ENCODE peak calls at places on chromosomes 3 and 15, in four cellular contexts. S, W, Q and R are unnamed samples.

GRCh38 chr15:95492388-95493070 is 838.0 kb upstream of the NR2F2 start:
- DNase-seq in S (no peak), W (no peak), Q (no peak), R (no peak)

GRCh38 chr15:93152264-93152884 is 63.4 kb upstream of the RGMA start:
- DNase-seq in S (no peak), W (no peak), Q (no peak), R (no peak)

GRCh38 chr15:29452881-29453731 is 183.5 kb upstream of the NSMCE3 start:
- DNase-seq in Q (no peak), S (peak), W (no peak), R (no peak)

GRCh38 chr3:161314836-161315391 is 56.4 kb downstream of the SPTSSB start:
- DNase-seq in W (no peak), Q (no peak), S (no peak), R (no peak)

GRCh38 chr3:39180183-39180545 is 12.2 kb downstream of the XIRP1 start:
- DNase-seq in S (no peak), Q (no peak), W (no peak), R (no peak)

GRCh38 chr3:186520957-186521842 is 23.0 kb downstream of the CRYGS start:
- DNase-seq in W (no peak), Q (no peak), S (no peak), R (no peak)

GRCh38 chr15:67116742-67117141 is 51.3 kb downstream of the SMAD3 start:
- DNase-seq in S (no peak), W (peak), Q (no peak), R (no peak)

GRCh38 chr3:136885357-136886213 is 23.6 kb downstream of the NCK1 start:
- DNase-seq in S (no peak), W (no peak), Q (no peak), R (no peak)

GRCh38 chr3:171862993-171863521 is 19.9 kb downstream of the TMEM212 start:
- DNase-seq in W (peak), S (no peak), Q (no peak), R (no peak)

GRCh38 chr3:175386630-175387029 is 527.5 kb downstream of the NAALADL2 start:
- DNase-seq in W (no peak), Q (peak), S (no peak), R (no peak)

GRCh38 chr3:30471076-30471475 is 135.3 kb upstream of the TGFBR2 start:
- DNase-seq in W (no peak), S (no peak), Q (no peak), R (no peak)

GRCh38 chr3:114115151-114115550 is 58.6 kb downstream of the QTRT2 start:
- DNase-seq in W (no peak), Q (no peak), S (no peak), R (no peak)

GRCh38 chr3:88595025-88595424 is 445.3 kb downstream of the C3orf38 start:
- DNase-seq in W (no peak), Q (no peak), S (no peak), R (no peak)

GRCh38 chr3:72891053-72891855 is 3.4 kb downstream of the GXYLT2 start:
- DNase-seq in W (peak), S (no peak), Q (no peak), R (peak)

GRCh38 chr15:23616536-23616935 is 31.1 kb downstream of the MAGEL2 start:
- DNase-seq in Q (no peak), W (peak), S (no peak), R (no peak)

GRCh38 chr3:152175576-152175883 is 93.2 kb upstream of the MBNL1 start:
- DNase-seq in S (no peak), Q (no peak), W (no peak), R (no peak)

GRCh38 chr3:46976326-46977190 is at the start of gene CCDC12:
- DNase-seq in S (peak), Q (peak), W (peak), R (peak)

GRCh38 chr15:38354321-38354929 is 99.5 kb upstream of the FAM98B start:
- DNase-seq in W (peak), S (peak), Q (peak), R (peak)

GRCh38 chr15:68201153-68201878 is 3.8 kb downstream of the CALML4 start:
- DNase-seq in Q (no peak), S (no peak), W (no peak), R (no peak)

GRCh38 chr3:14406336-14406735 is 3.9 kb downstream of the SLC6A6 start:
- DNase-seq in S (no peak), Q (no peak), W (no peak), R (no peak)

GRCh38 chr3:101501783-101502182 is 11.2 kb downstream of the SENP7 start:
- DNase-seq in Q (no peak), W (no peak), S (no peak), R (no peak)

GRCh38 chr15:75104804-75105557 is 81.6 kb downstream of the PPCDC start:
- DNase-seq in W (peak), Q (peak), S (peak), R (no peak)

GRCh38 chr3:115832265-115832664 is 209.0 kb downstream of the GAP43 start:
- DNase-seq in W (no peak), Q (no peak), S (no peak), R (no peak)

GRCh38 chr3:100401674-100402036 is 316 bp downstream of the LNP1 start:
- DNase-seq in W (no peak), S (no peak), Q (no peak), R (peak)

GRCh38 chr3:168620854-168621253 is 525.1 kb upstream of the GOLIM4 start:
- DNase-seq in S (peak), Q (peak), W (peak), R (no peak)

GRCh38 chr3:183930069-183930468 is 45.4 kb upstream of the PARL start:
- DNase-seq in S (no peak), W (peak), Q (no peak), R (no peak)

GRCh38 chr3:5197470-5198312 is 10.2 kb downstream of the EDEM1 start:
- DNase-seq in Q (no peak), W (no peak), S (no peak), R (peak)

GRCh38 chr15:61753018-61753710 is 307.1 kb downstream of the VPS13C start:
- DNase-seq in S (no peak), Q (no peak), W (no peak), R (no peak)

GRCh38 chr3:127002195-127003174 is 19.6 kb downstream of the PLXNA1 start:
- DNase-seq in S (no peak), Q (no peak), W (no peak), R (peak)

GRCh38 chr3:152205097-152205593 is 63.6 kb upstream of the MBNL1 start:
- DNase-seq in W (no peak), S (no peak), Q (no peak), R (no peak)

GRCh38 chr15:70362911-70363310 is 265.2 kb upstream of the TLE3 start:
- DNase-seq in Q (no peak), W (peak), S (peak), R (peak)

GRCh38 chr3:46191730-46192129 is 16.4 kb downstream of the CCR1 start:
- DNase-seq in Q (no peak), S (no peak), W (no peak), R (peak)

GRCh38 chr3:140377644-140378043 is 300.2 kb upstream of the TRIM42 start:
- DNase-seq in S (no peak), Q (no peak), W (no peak), R (no peak)

GRCh38 chr3:140370686-140371085 is 307.2 kb upstream of the TRIM42 start:
- DNase-seq in Q (no peak), S (no peak), W (no peak), R (no peak)

GRCh38 chr3:140378571-140379340 is 299.1 kb upstream of the TRIM42 start:
- DNase-seq in Q (no peak), S (no peak), W (no peak), R (no peak)

GRCh38 chr3:140376136-140376889 is 301.6 kb upstream of the TRIM42 start:
- DNase-seq in Q (no peak), S (no peak), W (no peak), R (no peak)

DNA sequence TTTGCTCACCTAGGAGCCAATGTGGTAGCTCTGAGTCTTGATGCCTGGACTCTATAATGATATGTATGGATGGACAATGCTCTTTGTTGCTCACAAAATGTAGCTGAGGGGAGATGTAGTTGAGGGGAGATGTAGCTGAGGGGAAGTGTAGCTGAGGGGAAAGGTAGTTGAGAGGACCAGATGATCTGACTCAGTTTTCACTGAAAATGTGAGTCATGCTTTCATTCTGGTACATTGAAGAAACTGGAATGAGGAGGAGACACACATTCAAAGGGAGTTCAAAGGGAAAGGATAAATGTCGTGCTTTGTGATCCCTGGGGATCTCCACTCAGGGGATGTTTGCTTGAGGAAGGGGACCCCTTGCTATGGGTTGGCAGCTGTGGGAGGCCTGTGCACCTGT is 302.9 kb upstream of the TRIM42 start:
- DNase-seq in W (no peak), Q (no peak), S (no peak), R (no peak)
- TF ChIP-seq TCF7L2 in W (no peak), Q (no peak), S (no peak), R (no peak)

GRCh38 chr3:53816430-53816829 is 29.8 kb downstream of the CHDH start:
- DNase-seq in Q (no peak), S (no peak), W (no peak), R (no peak)
- TF ChIP-seq TCF7L2 in Q (no peak), S (no peak), W (no peak), R (no peak)

GRCh38 chr15:100241572-100242479 is 99.9 kb downstream of the ADAMTS17 start:
- DNase-seq in W (peak), S (peak), Q (peak), R (peak)
- TF ChIP-seq TCF7L2 in W (no peak), S (no peak), Q (no peak), R (no peak)

DNA sequence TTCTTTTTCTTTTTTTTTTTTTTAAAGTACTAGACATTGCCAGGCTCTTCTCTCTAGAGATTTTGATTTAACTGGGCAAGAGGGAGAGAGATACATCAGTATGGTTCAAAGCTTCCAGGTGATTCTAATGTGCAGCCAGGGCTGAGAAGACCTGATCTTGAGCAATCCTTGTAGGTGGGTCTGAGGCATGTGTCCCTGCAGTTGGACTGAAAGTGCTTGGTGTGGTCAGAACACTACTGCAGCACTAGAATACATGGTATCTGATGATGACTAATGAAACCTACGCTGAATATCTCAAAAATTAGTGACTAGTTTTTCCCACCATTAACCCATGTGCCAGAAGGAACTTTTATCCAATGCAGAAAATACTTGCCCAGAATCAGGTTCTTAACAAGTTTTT is 34.4 kb upstream of the MYO5C start:
- DNase-seq in W (no peak), Q (no peak), S (no peak), R (no peak)
- TF ChIP-seq TCF7L2 in W (no peak), Q (no peak), S (no peak), R (no peak)

DNA sequence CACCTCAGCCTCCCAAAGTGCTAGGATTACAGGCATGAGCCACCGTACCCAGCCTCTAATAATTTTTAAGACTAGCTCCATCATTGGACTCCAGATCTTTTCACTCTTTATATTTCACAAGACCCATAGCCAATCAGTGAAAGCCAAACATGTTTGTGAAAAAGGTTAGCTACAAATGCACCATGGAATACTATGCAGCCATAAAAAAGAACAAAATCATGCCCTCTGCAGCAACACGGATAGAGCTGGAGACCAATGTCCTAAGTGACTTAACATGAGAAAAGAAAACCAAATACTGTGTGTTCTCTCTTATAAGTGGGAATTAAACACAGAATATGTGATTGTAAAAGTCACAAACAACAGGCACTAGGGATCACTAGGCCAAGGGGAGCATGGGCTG is 3.2 kb downstream of the SCAPER start:
- DNase-seq in Q (no peak), W (no peak), S (no peak), R (no peak)
- TF ChIP-seq TCF7L2 in Q (no peak), W (no peak), S (no peak), R (no peak)